ENCODE peak calls at places on chromosome 21, in five cellular contexts. C is HepG2, Y is HCT116, O is A549, L is prostate gland. P is an unnamed sample.

GRCh38 chr21:14057313-14057712 is 153.4 kb downstream of the LIPI start:
- DNase-seq in C (no peak), Y (no peak), O (no peak), L (no peak), P (no peak)

GRCh38 chr21:31543191-31543590 is 116.3 kb upstream of the SOD1 start:
- DNase-seq in C (no peak), Y (no peak), O (no peak), L (peak; percentile 30), P (no peak)

GRCh38 chr21:39660596-39660995 is 47.9 kb downstream of the B3GALT5 start:
- DNase-seq in C (no peak), Y (no peak), O (peak; percentile 67), L (peak; percentile 16), P (peak; percentile 90)

GRCh38 chr21:36973986-36974850 is 7.7 kb upstream of the HLCS start:
- DNase-seq in C (no peak), Y (no peak), O (peak; percentile 21), L (no peak), P (no peak)

GRCh38 chr21:31658053-31658452 is 1.4 kb upstream of the SOD1 start:
- DNase-seq in C (peak; percentile 62), Y (no peak), O (no peak), L (no peak), P (no peak)

GRCh38 chr21:38979271-38980196 is 173.8 kb downstream of the ETS2 start:
- DNase-seq in C (no peak), Y (no peak), O (no peak), L (no peak), P (no peak)

GRCh38 chr21:24023936-24024335 is 1583.3 kb downstream of the MRPL39 start:
- DNase-seq in C (no peak), Y (no peak), O (no peak), L (no peak), P (no peak)

GRCh38 chr21:33230518-33231324 is 983 bp downstream of the IFNAR2 start:
- DNase-seq in C (peak; percentile 37), Y (no peak), O (peak; percentile 56), L (peak; percentile 36), P (peak; percentile 63)

GRCh38 chr21:41422546-41423372 is 3.3 kb upstream of the MX1 start:
- DNase-seq in C (no peak), Y (no peak), O (no peak), L (no peak), P (no peak)

GRCh38 chr21:15825699-15826098 is 95.9 kb downstream of the USP25 start:
- DNase-seq in C (no peak), Y (no peak), O (no peak), L (no peak), P (no peak)

GRCh38 chr21:41477641-41478318 is 30.2 kb downstream of the TMPRSS2 start:
- DNase-seq in C (no peak), Y (no peak), O (no peak), L (no peak), P (no peak)

GRCh38 chr21:41124626-41125240 is 43.2 kb upstream of the BACE2 start:
- DNase-seq in C (no peak), Y (no peak), O (no peak), L (no peak), P (no peak)

GRCh38 chr21:45643021-45643980 is at the start of gene PCBP3:
- DNase-seq in C (no peak), Y (peak; percentile 61), O (peak; percentile 93), L (peak; percentile 93), P (no peak)
- TF ChIP-seq POLR2A in C (no peak), Y (no peak), O (peak; percentile 33), L (no peak), P (no peak)

GRCh38 chr21:29300547-29301138 is 1.9 kb downstream of the BACH1 start:
- DNase-seq in C (no peak), Y (no peak), O (no peak), L (no peak), P (no peak)

GRCh38 chr21:29298348-29299045 is at the start of gene BACH1:
- DNase-seq in C (peak; percentile 76), Y (peak; percentile 59), O (peak; percentile 76), L (peak; percentile 86), P (peak; percentile 91)

GRCh38 chr21:29299046-29299905 is 554 bp downstream of the BACH1 start:
- DNase-seq in C (peak; percentile 65), Y (no peak), O (peak; percentile 14), L (peak; percentile 31), P (peak; percentile 62)

GRCh38 chr21:29301703-29302102 is 3.0 kb downstream of the BACH1 start:
- DNase-seq in C (no peak), Y (no peak), O (no peak), L (no peak), P (no peak)

GRCh38 chr21:29299906-29300546 is 1.3 kb downstream of the BACH1 start:
- DNase-seq in C (peak; percentile 87), Y (peak; percentile 15), O (peak; percentile 53), L (peak; percentile 29), P (peak; percentile 76)
- TF ChIP-seq POLR2A in C (no peak), Y (no peak), O (no peak), L (no peak), P (no peak)

GRCh38 chr21:34775793-34776192 is 107.0 kb downstream of the CLIC6 start:
- DNase-seq in C (no peak), Y (no peak), O (no peak), L (no peak), P (no peak)

GRCh38 chr21:34781508-34781907 is 112.7 kb downstream of the CLIC6 start:
- DNase-seq in C (no peak), Y (no peak), O (no peak), L (no peak), P (no peak)

GRCh38 chr21:34774750-34775149 is 106.0 kb downstream of the CLIC6 start:
- DNase-seq in C (peak; percentile 50), Y (no peak), O (no peak), L (no peak), P (no peak)

GRCh38 chr21:34782666-34783365 is 114.0 kb downstream of the CLIC6 start:
- DNase-seq in C (no peak), Y (no peak), O (no peak), L (no peak), P (no peak)

GRCh38 chr21:34779860-34780259 is 111.1 kb downstream of the CLIC6 start:
- DNase-seq in C (no peak), Y (no peak), O (no peak), L (no peak), P (no peak)
- TF ChIP-seq POLR2A in C (no peak), Y (no peak), O (no peak), L (no peak), P (no peak)

GRCh38 chr21:29196021-29196663 is 65.7 kb downstream of the MAP3K7CL start:
- DNase-seq in C (peak; percentile 70), Y (peak; percentile 77), O (peak; percentile 89), L (no peak), P (peak; percentile 62)
- TF ChIP-seq POLR2A in C (no peak), Y (no peak), O (no peak), L (no peak), P (no peak)

GRCh38 chr21:42724226-42724920 is 71.0 kb downstream of the PDE9A start:
- DNase-seq in C (peak; percentile 91), Y (peak; percentile 89), O (peak; percentile 51), L (no peak), P (peak; percentile 95)
- TF ChIP-seq POLR2A in C (no peak), Y (no peak), O (no peak), L (no peak), P (no peak)

DNA sequence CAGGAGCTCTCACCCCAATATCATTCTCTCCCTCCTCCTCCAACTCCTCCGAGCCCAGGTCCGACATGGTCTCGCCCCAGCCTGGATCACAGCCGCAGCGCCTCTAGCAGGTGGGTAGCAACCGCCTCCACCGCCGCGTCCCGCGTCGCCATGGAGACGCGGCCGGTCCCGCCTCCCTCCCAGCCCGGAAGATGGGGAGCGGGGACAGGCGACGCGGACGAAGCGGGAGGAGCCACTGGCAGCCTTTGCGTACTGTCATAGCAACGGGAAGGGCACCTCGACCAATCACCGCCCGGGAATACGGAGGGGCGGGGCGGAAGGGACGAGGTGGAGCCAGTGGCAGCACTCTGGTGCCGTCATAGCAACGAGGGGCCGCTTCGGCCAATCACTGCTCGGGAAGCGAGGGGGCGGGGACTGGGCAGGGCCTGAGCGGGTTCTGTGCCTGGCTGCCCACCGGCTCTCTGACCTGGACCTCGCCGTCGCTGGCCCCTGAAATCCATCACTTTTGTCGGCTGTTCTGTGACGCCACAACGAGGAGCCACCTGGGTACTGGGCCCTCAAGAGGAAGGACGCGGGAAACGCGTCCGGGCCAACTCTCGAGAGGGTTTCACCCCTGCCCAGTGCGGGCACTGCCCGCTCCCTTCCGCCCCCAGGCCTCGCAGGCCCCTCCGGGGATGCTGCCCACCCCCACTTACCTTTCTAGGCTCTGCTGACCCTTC is at the start of gene RSPH1:
- DNase-seq in C (peak; percentile 93), Y (peak; percentile 95), O (peak; percentile 96), L (peak; percentile 100), P (peak; percentile 99)
- TF ChIP-seq POLR2A in C (no peak), Y (no peak), O (peak; percentile 23), L (peak; percentile 95), P (peak; percentile 61)

GRCh38 chr21:26843912-26844257 is 1.3 kb downstream of the ADAMTS1 start:
- DNase-seq in C (no peak), Y (no peak), O (peak; percentile 33), L (no peak), P (peak; percentile 31)

GRCh38 chr21:26846036-26846931 is 1.1 kb upstream of the ADAMTS1 start:
- DNase-seq in C (no peak), Y (no peak), O (peak; percentile 31), L (peak; percentile 40), P (peak; percentile 73)

GRCh38 chr21:26845750-26846035 is 484 bp upstream of the ADAMTS1 start:
- DNase-seq in C (no peak), Y (no peak), O (no peak), L (no peak), P (no peak)

GRCh38 chr21:26844258-26845065 is 747 bp downstream of the ADAMTS1 start:
- DNase-seq in C (no peak), Y (no peak), O (peak; percentile 33), L (peak; percentile 26), P (no peak)

DNA sequence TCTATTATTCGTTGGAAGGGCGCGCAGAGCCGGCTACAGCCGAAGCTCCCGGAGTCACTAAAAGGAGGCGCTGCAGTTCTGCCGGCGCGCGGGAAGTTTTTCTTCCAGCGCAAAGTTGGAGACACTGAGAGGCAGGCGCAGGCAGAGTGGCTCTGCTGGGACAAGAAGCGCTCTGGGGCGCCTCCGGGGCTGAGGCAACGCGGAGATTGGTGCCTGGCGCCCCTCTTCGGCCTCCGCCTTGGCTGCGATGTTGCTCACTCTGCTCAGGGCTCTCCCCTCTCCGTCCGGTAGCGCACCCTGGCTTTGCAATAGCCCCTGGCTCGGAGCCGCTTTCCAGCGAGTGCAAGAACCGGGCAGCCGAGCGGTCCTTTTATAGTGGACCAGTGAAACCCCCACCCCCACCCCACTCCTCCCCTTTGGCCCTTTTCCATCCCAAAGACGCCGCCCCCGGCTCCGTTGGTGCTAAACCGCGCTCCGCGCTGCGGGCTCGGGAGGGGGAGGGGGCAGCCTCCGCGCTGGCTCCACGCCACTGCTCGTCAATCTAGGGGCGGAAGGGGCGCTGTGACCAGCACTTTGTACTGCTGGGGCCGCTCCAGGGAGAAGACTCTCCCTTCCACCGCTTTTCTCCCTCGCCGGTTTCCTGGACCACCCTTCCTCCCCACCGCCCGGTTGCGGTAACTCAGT is at the start of gene ADAMTS1:
- DNase-seq in C (peak; percentile 4), Y (no peak), O (peak; percentile 38), L (peak; percentile 68), P (peak; percentile 53)
- TF ChIP-seq POLR2A in C (no peak), Y (no peak), O (no peak), L (peak; percentile 54), P (peak; percentile 99)

GRCh38 chr21:44299458-44300261 is at the start of gene PFKL:
- DNase-seq in C (peak; percentile 24), Y (no peak), O (peak; percentile 44), L (peak; percentile 49), P (peak; percentile 98)
- TF ChIP-seq POLR2A in C (peak; percentile 49), Y (peak; percentile 60), O (peak; percentile 54), L (peak; percentile 34), P (peak; percentile 90)

P was measured in H54.